ENCODE peak calls at places on chromosomes 4 and X, in eight cellular contexts. Y is activated CD4-positive, CD25-positive, alpha-beta regulatory T cell; S is activated CD8-positive, alpha-beta memory T cell treated with anti-CD3 and anti-CD28 coated beads, Interleukin-2, amount 50 U/mL, for 48 hours; D is amniotic stem cell; J is omental fat pad; F is IMR-90; Q is neural crest cell; T is NCI-H345. U is an unnamed sample.

GRCh38 chr4:118282692-118283091 is 70.1 kb downstream of the PRSS12 start:
- DNase-seq in Y (no peak), S (no peak), D (no peak), J (no peak), F (peak), Q (no peak), T (no peak), U (no peak)

GRCh38 chrX:10327651-10328050 is 170.9 kb downstream of the CLCN4 start:
- DNase-seq in Y (no peak), S (no peak), D (no peak), J (no peak), F (peak), Q (no peak), T (no peak), U (no peak)

GRCh38 chr4:188551156-188551555 is 411.9 kb downstream of the TRIML1 start:
- DNase-seq in Y (no peak), S (no peak), D (no peak), J (no peak), F (peak), Q (no peak), T (no peak), U (no peak)

GRCh38 chr4:6909970-6910339 is 329 bp downstream of the TBC1D14 start:
- DNase-seq in Y (no peak), S (peak), D (no peak), J (no peak), F (no peak), Q (peak), T (no peak), U (no peak)

GRCh38 chrX:19673334-19674040 is 158.2 kb upstream of the MAP3K15 start:
- DNase-seq in Y (no peak), S (no peak), D (peak), J (peak), F (peak), Q (no peak), T (no peak), U (peak)

GRCh38 chrX:49844622-49845021 is 15.5 kb downstream of the PAGE4 start:
- DNase-seq in Y (no peak), S (no peak), D (no peak), J (no peak), F (no peak), Q (no peak), T (peak), U (peak)

GRCh38 chrX:10014462-10015373 is 47.6 kb downstream of the CLDN34 start:
- DNase-seq in Y (peak), S (peak), D (peak), J (peak), F (peak), Q (peak), T (peak), U (peak)

GRCh38 chr4:158161561-158162354 is 11.1 kb downstream of the GASK1B start:
- DNase-seq in Y (no peak), S (no peak), D (no peak), J (no peak), F (peak), Q (no peak), T (no peak), U (no peak)

GRCh38 chrX:46913710-46914109 is 1.5 kb downstream of the JADE3 start:
- DNase-seq in Y (no peak), S (no peak), D (no peak), J (no peak), F (peak), Q (no peak), T (no peak), U (no peak)

GRCh38 chrX:21912220-21912619 is 28.3 kb upstream of the SMS start:
- DNase-seq in Y (no peak), S (no peak), D (no peak), J (no peak), F (no peak), Q (no peak), T (no peak), U (no peak)

GRCh38 chr4:169229571-169230028 is 41.2 kb downstream of the SH3RF1 start:
- DNase-seq in Y (no peak), S (no peak), D (peak), J (no peak), F (peak), Q (no peak), T (no peak), U (peak)

GRCh38 chr4:100095729-100096595 is 94.3 kb downstream of the DDIT4L start:
- DNase-seq in Y (peak), S (peak), D (peak), J (peak), F (peak), Q (peak), T (peak), U (peak)

GRCh38 chrX:106862972-106863688 is 40.0 kb downstream of the RIPPLY1 start:
- DNase-seq in Y (no peak), S (peak), D (no peak), J (no peak), F (peak), Q (no peak), T (no peak), U (no peak)

GRCh38 chr4:163548481-163549243 is 54.2 kb downstream of the TMA16 start:
- DNase-seq in Y (no peak), S (no peak), D (peak), J (no peak), F (peak), Q (no peak), T (peak), U (peak)

GRCh38 chrX:137194164-137194563 is 160.4 kb upstream of the GPR101 start:
- DNase-seq in Y (no peak), S (no peak), D (no peak), J (no peak), F (peak), Q (peak), T (peak), U (peak)

GRCh38 chr4:89754531-89754930 is 82.4 kb downstream of the SNCA start:
- DNase-seq in Y (no peak), S (no peak), D (no peak), J (no peak), F (no peak), Q (no peak), T (no peak), U (no peak)

GRCh38 chr4:98626350-98626749 is 32.1 kb downstream of the TSPAN5 start:
- DNase-seq in Y (no peak), S (no peak), D (peak), J (no peak), F (peak), Q (no peak), T (no peak), U (no peak)

GRCh38 chr4:42543126-42543525 is 113.8 kb downstream of the ATP8A1 start:
- DNase-seq in Y (no peak), S (no peak), D (no peak), J (no peak), F (no peak), Q (no peak), T (no peak), U (no peak)

GRCh38 chr4:108204518-108204917 is 35.8 kb upstream of the LEF1 start:
- DNase-seq in Y (no peak), S (no peak), D (no peak), J (no peak), F (no peak), Q (no peak), T (no peak), U (no peak)

GRCh38 chr4:132437117-132437516 is 712.0 kb upstream of the PCDH10 start:
- DNase-seq in Y (no peak), S (no peak), D (no peak), J (no peak), F (no peak), Q (no peak), T (no peak), U (no peak)

U was measured in NCI-H1092 treated with DMSO at 0.1 percent for 48 hours.